ENCODE peak calls at places on chromosomes 5 and 9, in four cellular contexts. U is uterus, N is germinal center, O is NCI-H345. L is an unnamed sample.

GRCh38 chr5:124584991-124585715 is 161.3 kb downstream of the ZNF608 start:
- DNase-seq in U (no peak), N (no peak), O (no peak), L (no peak)

GRCh38 chr9:4167728-4168127 is 132.1 kb downstream of the GLIS3 start:
- DNase-seq in U (no peak), N (no peak), O (no peak), L (no peak)

GRCh38 chr9:21597284-21597683 is 115.2 kb upstream of the IFNE start:
- DNase-seq in U (no peak), N (no peak), O (no peak), L (no peak)

GRCh38 chr5:173554989-173555705 is 61.3 kb downstream of the BOD1 start:
- DNase-seq in U (no peak), N (no peak), O (no peak), L (no peak)

GRCh38 chr5:128537306-128537998 is 593 bp downstream of the FBN2 start:
- DNase-seq in U (peak; percentile 17), N (no peak), O (peak; percentile 44), L (peak; percentile 20)

GRCh38 chr9:126761274-126761673 is 43.6 kb upstream of the ZBTB43 start:
- DNase-seq in U (no peak), N (no peak), O (no peak), L (no peak)

GRCh38 chr5:35842856-35843255 is 13.8 kb upstream of the IL7R start:
- DNase-seq in U (no peak), N (no peak), O (no peak), L (no peak)

GRCh38 chr9:135474915-135475314 is 4.7 kb upstream of the PPP1R26 start:
- DNase-seq in U (no peak), N (peak; percentile 65), O (peak; percentile 53), L (no peak)

GRCh38 chr5:146533260-146533857 is 17.4 kb upstream of the GPR151 start:
- DNase-seq in U (peak; percentile 32), N (peak; percentile 53), O (peak; percentile 84), L (peak; percentile 70)

GRCh38 chr5:4661851-4662250 is 478.3 kb upstream of the ADAMTS16 start:
- DNase-seq in U (no peak), N (no peak), O (no peak), L (no peak)